ENCODE peak calls at places on chromosomes 16 and 17, in four cellular contexts. X is K562, R is GM12878, K is A549. A is an unnamed sample.

GRCh38 chr17:50129946-50130777 is at the start of gene SAMD14:
- DNase-seq in X (peak), R (no peak), K (no peak), A (no peak)

GRCh38 chr17:17822189-17822978 is 14.4 kb downstream of the SREBF1 start:
- DNase-seq in X (no peak), R (no peak), K (no peak), A (no peak)

GRCh38 chr16:85126731-85127662 is 14.7 kb upstream of the CIBAR2 start:
- DNase-seq in X (no peak), R (no peak), K (no peak), A (no peak)

GRCh38 chr17:29504711-29505110 is 62.1 kb downstream of the ABHD15 start:
- DNase-seq in X (no peak), R (no peak), K (no peak), A (no peak)

GRCh38 chr17:71441098-71441497 is 679.7 kb upstream of the SOX9 start:
- DNase-seq in X (no peak), R (no peak), K (peak), A (no peak)

GRCh38 chr17:72151565-72152391 is 31.0 kb downstream of the SOX9 start:
- DNase-seq in X (peak), R (no peak), K (peak), A (peak)

GRCh38 chr17:32772453-32773025 is 104.4 kb downstream of the MYO1D start:
- DNase-seq in X (no peak), R (peak), K (no peak), A (no peak)

GRCh38 chr17:66330646-66331037 is 28.2 kb downstream of the PRKCA start:
- DNase-seq in X (no peak), R (no peak), K (no peak), A (no peak)

GRCh38 chr17:48757524-48757961 is 29.0 kb upstream of the HOXB13 start:
- DNase-seq in X (no peak), R (no peak), K (no peak), A (no peak)

GRCh38 chr17:27782791-27783206 is 17.5 kb downstream of the NOS2 start:
- DNase-seq in X (no peak), R (no peak), K (no peak), A (no peak)

GRCh38 chr17:46818319-46818928 is at the start of gene WNT3:
- DNase-seq in X (peak), R (no peak), K (no peak), A (no peak)

GRCh38 chr17:80879723-80880649 is 111.7 kb upstream of the CHMP6 start:
- DNase-seq in X (no peak), R (no peak), K (no peak), A (no peak)

GRCh38 chr17:68060336-68060735 is 24.8 kb downstream of the KPNA2 start:
- DNase-seq in X (no peak), R (no peak), K (no peak), A (no peak)

GRCh38 chr17:6455321-6455705 is 11.1 kb downstream of the PIMREG start:
- DNase-seq in X (no peak), R (no peak), K (no peak), A (no peak)

GRCh38 chr16:24273511-24273910 is 17.4 kb downstream of the CACNG3 start:
- DNase-seq in X (no peak), R (no peak), K (peak), A (no peak)

GRCh38 chr16:46573008-46573833 is 48.0 kb downstream of the SHCBP1 start:
- DNase-seq in X (peak), R (no peak), K (peak), A (peak)

GRCh38 chr17:79777844-79778503 is at the start of gene CBX2:
- DNase-seq in X (peak), R (no peak), K (peak), A (peak)

GRCh38 chr16:58837950-58838349 is 103.8 kb upstream of the GOT2 start:
- DNase-seq in X (no peak), R (no peak), K (no peak), A (no peak)

GRCh38 chr17:19724501-19725420 is 8.4 kb upstream of the SLC47A2 start:
- DNase-seq in X (no peak), R (no peak), K (no peak), A (no peak)

GRCh38 chr17:10618202-10618635 is 38.9 kb downstream of the MYH3 start:
- DNase-seq in X (peak), R (no peak), K (peak), A (peak)

GRCh38 chr17:37828313-37829124 is 83.7 kb upstream of the HNF1B start:
- DNase-seq in X (peak), R (no peak), K (peak), A (no peak)

GRCh38 chr16:31038993-31039392 is 5.6 kb downstream of the STX4 start:
- DNase-seq in X (no peak), R (no peak), K (no peak), A (no peak)

GRCh38 chr17:61537264-61537771 is 53.7 kb downstream of the NACA2 start:
- DNase-seq in X (no peak), R (no peak), K (no peak), A (no peak)

GRCh38 chr17:61540870-61541269 is 50.1 kb downstream of the NACA2 start:
- DNase-seq in X (no peak), R (no peak), K (no peak), A (no peak)

GRCh38 chr17:61536417-61536955 is 54.5 kb downstream of the NACA2 start:
- DNase-seq in X (no peak), R (no peak), K (no peak), A (no peak)

GRCh38 chr17:61542027-61542426 is 49.0 kb downstream of the NACA2 start:
- DNase-seq in X (no peak), R (no peak), K (no peak), A (no peak)

GRCh38 chr17:61538480-61538879 is 52.5 kb downstream of the NACA2 start:
- DNase-seq in X (no peak), R (no peak), K (no peak), A (no peak)
- TF ChIP-seq POLR2AphosphoS2 in X (no peak), R (no peak), K (no peak), A (no peak)

GRCh38 chr16:64309398-64310110 is 812.3 kb downstream of the CDH11 start:
- DNase-seq in X (no peak), R (no peak), K (no peak), A (no peak)

GRCh38 chr16:64312292-64312691 is 809.6 kb downstream of the CDH11 start:
- DNase-seq in X (no peak), R (no peak), K (no peak), A (no peak)

GRCh38 chr16:64308721-64309120 is 813.1 kb downstream of the CDH11 start:
- DNase-seq in X (no peak), R (no peak), K (no peak), A (no peak)

GRCh38 chr16:64313726-64314125 is 808.1 kb downstream of the CDH11 start:
- DNase-seq in X (no peak), R (no peak), K (no peak), A (no peak)

DNA sequence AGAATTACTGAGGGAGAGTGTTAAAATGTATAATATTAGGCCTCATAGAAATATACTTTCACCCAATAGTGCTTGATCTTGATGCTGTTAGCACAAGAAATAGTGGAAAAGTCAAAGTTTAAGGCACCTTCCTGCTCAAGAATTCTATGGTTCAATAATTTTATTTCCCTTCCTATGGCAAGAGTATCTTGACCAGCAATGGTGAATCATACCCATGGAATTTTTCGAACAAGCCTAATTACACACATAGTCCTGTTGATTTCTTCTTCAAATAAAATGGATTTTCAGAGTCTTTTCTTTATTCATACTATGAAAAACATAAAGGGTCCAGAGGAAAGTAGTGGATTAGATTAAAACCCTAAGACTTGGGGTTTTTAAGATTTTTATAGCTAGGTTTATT is 810.6 kb downstream of the CDH11 start:
- DNase-seq in X (no peak), R (no peak), K (no peak), A (no peak)
- TF ChIP-seq POLR2AphosphoS2 in X (no peak), R (no peak), K (no peak), A (no peak)

GRCh38 chr16:19809121-19809635 is 75.5 kb downstream of the GPRC5B start:
- DNase-seq in X (no peak), R (no peak), K (peak), A (no peak)
- TF ChIP-seq POLR2AphosphoS2 in X (no peak), R (no peak), K (no peak), A (no peak)

GRCh38 chr16:29114476-29115012 is 129.7 kb downstream of the LAT start:
- DNase-seq in X (no peak), R (no peak), K (no peak), A (no peak)

GRCh38 chr16:29116980-29117379 is 132.1 kb downstream of the LAT start:
- DNase-seq in X (no peak), R (no peak), K (no peak), A (no peak)

DNA sequence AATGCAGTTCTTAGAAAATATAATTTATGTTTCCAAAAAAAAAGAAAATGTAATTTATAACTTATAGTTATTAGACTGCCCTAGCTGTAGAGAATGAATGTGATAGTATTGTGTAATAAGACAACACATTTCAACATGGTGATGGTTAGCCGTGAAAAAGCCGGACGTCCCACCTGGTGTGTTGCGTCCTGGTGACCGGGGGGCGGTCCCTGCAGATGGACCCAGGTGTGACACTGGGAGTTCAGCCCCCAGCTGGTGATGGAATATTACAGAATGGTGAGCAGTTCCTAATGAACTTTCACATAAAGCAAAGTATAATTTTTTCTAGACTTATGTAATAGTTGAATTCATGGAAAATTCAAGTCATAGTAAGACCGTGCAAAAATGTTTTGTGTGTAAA is 132.8 kb downstream of the LAT start:
- DNase-seq in X (no peak), R (no peak), K (no peak), A (no peak)
- TF ChIP-seq POLR2AphosphoS2 in X (no peak), R (no peak), K (no peak), A (no peak)

DNA sequence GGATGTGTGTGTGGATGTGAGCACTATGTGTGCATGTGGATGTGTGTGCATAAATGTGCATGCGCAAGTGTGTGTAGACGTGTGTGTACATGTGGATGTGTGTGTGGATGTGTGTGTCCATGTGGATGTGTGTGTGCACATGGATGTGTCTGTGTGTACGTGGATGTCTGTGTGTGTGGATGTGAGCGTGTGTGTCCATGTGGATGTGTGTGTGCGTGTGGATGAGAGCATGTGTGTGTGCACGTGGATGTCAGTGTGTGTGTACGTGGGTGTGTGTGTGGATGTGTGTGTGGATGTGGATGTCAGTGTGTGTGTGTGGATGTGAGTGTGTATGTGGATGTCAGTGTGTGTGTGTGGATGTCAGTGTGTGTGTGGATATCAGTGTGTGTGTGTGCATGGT is 63.6 kb upstream of the DOC2B start:
- DNase-seq in X (no peak), R (no peak), K (no peak), A (no peak)
- TF ChIP-seq POLR2AphosphoS2 in X (no peak), R (no peak), K (no peak), A (no peak)

DNA sequence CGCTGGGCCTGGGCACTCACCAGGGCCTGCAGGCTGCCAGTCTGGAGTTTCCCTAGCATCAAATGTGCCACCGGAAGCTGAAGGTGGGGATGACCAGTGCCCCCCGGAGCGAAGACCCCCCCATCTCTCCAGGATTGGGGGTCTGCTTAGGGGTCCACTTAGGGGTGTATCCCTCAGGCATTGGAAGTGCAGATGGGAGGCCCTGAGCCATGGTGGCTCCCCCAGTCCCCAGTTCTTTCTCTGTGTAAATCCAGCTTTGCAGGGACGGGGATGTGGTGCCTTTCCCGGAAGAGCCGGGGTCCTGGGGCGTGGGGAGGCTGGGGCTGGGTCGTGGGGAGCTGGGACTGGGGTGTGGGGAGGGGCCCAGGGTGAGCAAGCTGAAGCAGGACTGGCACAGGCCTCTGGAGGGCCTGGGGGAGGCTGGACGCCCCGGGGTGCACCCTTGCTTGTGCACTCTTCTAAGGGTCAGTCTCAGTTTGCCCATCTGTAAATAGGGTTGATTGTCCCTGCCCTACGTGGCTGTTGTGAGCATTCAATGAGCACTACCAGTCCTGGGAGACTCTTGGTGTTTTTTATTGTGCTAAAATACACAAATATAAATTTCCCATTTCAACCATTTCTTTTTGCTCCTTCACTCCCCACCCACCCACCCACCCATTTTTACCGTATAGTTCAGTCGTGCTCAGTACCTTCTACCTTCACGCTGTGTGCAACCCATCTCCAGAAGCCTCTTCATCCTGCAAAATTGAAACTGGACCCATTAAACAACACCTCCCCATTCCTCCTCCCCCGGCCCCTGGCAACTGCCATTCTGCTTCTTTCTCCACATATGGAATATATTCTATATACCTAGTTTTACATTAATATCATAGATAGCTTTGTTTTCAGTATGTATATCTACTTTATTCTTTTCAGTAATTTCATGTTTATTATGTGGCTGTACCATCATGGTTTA is 7.7 kb upstream of the TBC1D3B start:
- DNase-seq in X (no peak), R (no peak), K (no peak), A (no peak)
- TF ChIP-seq POLR2AphosphoS2 in X (no peak), R (no peak), K (no peak), A (no peak)

A was measured in HepG2.